ENCODE peak calls at places on chromosomes 11 and 22, in nine cellular contexts. M is GM04504, D is hypothalamus, L is Caco-2, B is activated gamma-delta T cell treated with Interleukin-2 at 50 U/mL for 16 hours, A is NCI-H460, Q is anterior cingulate cortex, P is ovary, Y is heart left ventricle. S is an unnamed sample.

GRCh38 chr11:113817162-113817561 is 37.6 kb downstream of the CLDN25 start:
- DNase-seq in M (no peak), D (no peak), L (no peak), B (no peak), A (no peak), Q (no peak), P (no peak), Y (no peak), S (no peak)

GRCh38 chr22:39502789-39503464 is 837 bp downstream of the MIEF1 start:
- DNase-seq in M (no peak), D (no peak), L (peak; percentile 36), B (no peak), A (no peak), Q (no peak), P (no peak), Y (no peak), S (no peak)

GRCh38 chr11:12182650-12183511 is 72.5 kb downstream of the MICAL2 start:
- DNase-seq in M (peak; percentile 97), D (no peak), L (peak; percentile 91), B (no peak), A (no peak), Q (no peak), P (peak; percentile 60), Y (no peak), S (peak; percentile 47)

GRCh38 chr11:125871391-125872137 is 15.9 kb upstream of the HYLS1 start:
- DNase-seq in M (peak; percentile 10), D (no peak), L (no peak), B (no peak), A (peak; percentile 30), Q (peak; percentile 3), P (no peak), Y (no peak), S (peak; percentile 68)

GRCh38 chr22:37330200-37331033 is 48.1 kb downstream of the CYTH4 start:
- DNase-seq in M (no peak), D (peak; percentile 21), L (peak; percentile 86), B (no peak), A (peak; percentile 65), Q (peak; percentile 42), P (no peak), Y (no peak), S (peak; percentile 93)

GRCh38 chr11:121538054-121538453 is 85.3 kb upstream of the SORL1-AS1 start:
- DNase-seq in M (no peak), D (no peak), L (no peak), B (no peak), A (no peak), Q (no peak), P (no peak), Y (no peak), S (no peak)

GRCh38 chr11:75816561-75817239 is 1.7 kb downstream of the UVRAG start:
- DNase-seq in M (no peak), D (no peak), L (no peak), B (no peak), A (no peak), Q (no peak), P (no peak), Y (no peak), S (no peak)

GRCh38 chr11:64644348-64645242 is 53.6 kb downstream of the SLC22A12 start:
- DNase-seq in M (no peak), D (no peak), L (no peak), B (no peak), A (no peak), Q (no peak), P (no peak), Y (no peak), S (peak; percentile 36)

GRCh38 chr22:48434868-48435250 is 1392.8 kb downstream of the BRD1 start:
- DNase-seq in M (no peak), D (no peak), L (no peak), B (no peak), A (no peak), Q (no peak), P (no peak), Y (no peak), S (no peak)

GRCh38 chr22:39897841-39898240 is 3.0 kb upstream of the GRAP2 start:
- DNase-seq in M (no peak), D (no peak), L (no peak), B (no peak), A (no peak), Q (no peak), P (no peak), Y (no peak), S (no peak)

GRCh38 chr11:20397281-20397680 is 9.8 kb downstream of the PRMT3 start:
- DNase-seq in M (peak; percentile 17), D (no peak), L (no peak), B (no peak), A (peak; percentile 23), Q (no peak), P (no peak), Y (no peak), S (peak; percentile 20)

GRCh38 chr22:46933526-46933925 is 171.1 kb downstream of the TBC1D22A start:
- DNase-seq in M (no peak), D (no peak), L (no peak), B (no peak), A (no peak), Q (no peak), P (no peak), Y (no peak), S (no peak)

GRCh38 chr11:121595717-121596156 is 143.0 kb upstream of the SORL1-AS1 start:
- DNase-seq in M (peak; percentile 97), D (no peak), L (no peak), B (no peak), A (peak; percentile 56), Q (no peak), P (no peak), Y (no peak), S (no peak)

GRCh38 chr22:35915477-35916013 is 113.1 kb downstream of the RBFOX2 start:
- DNase-seq in M (no peak), D (no peak), L (no peak), B (no peak), A (no peak), Q (no peak), P (no peak), Y (no peak), S (no peak)

GRCh38 chr11:128422576-128423370 is 164.6 kb downstream of the ETS1 start:
- DNase-seq in M (no peak), D (no peak), L (no peak), B (peak; percentile 81), A (no peak), Q (no peak), P (no peak), Y (no peak), S (no peak)

GRCh38 chr11:76298255-76298654 is 82.7 kb downstream of the THAP12 start:
- DNase-seq in M (no peak), D (no peak), L (no peak), B (no peak), A (no peak), Q (no peak), P (no peak), Y (no peak), S (no peak)

S was measured in HuH-7.